ENCODE peak calls at places on chromosome X, in four cellular contexts. D, X, M and S are unnamed samples.

GRCh38 chrX:153438522-153438921 is 7.3 kb downstream of the TREX2 start:
- DNase-seq in D (no peak), X (peak), M (peak), S (no peak)

GRCh38 chrX:99301990-99302389 is 1108.1 kb downstream of the PCDH19 start:
- DNase-seq in D (no peak), X (peak), M (peak), S (peak)

GRCh38 chrX:150035531-150035930 is 97.2 kb upstream of the EOLA2 start:
- DNase-seq in D (no peak), X (no peak), M (no peak), S (no peak)

GRCh38 chrX:51569561-51569960 is 49.2 kb downstream of the CENPVL3 start:
- DNase-seq in D (no peak), X (no peak), M (no peak), S (no peak)

GRCh38 chrX:136162827-136163427 is 15.6 kb downstream of the FHL1 start:
- DNase-seq in D (no peak), X (peak), M (peak), S (no peak)

GRCh38 chrX:43958529-43958928 is 14.7 kb downstream of the NDP start:
- DNase-seq in D (peak), X (peak), M (peak), S (no peak)

GRCh38 chrX:16250296-16250695 is 83.0 kb downstream of the MAGEB17 start:
- DNase-seq in D (no peak), X (no peak), M (no peak), S (no peak)

GRCh38 chrX:72202792-72203401 is 21.3 kb downstream of the PIN4 start:
- DNase-seq in D (no peak), X (no peak), M (no peak), S (no peak)

GRCh38 chrX:53483838-53484420 is 49.8 kb upstream of the HSD17B10 start:
- DNase-seq in D (no peak), X (no peak), M (no peak), S (no peak)

GRCh38 chrX:44011505-44011904 is 38.3 kb upstream of the NDP start:
- DNase-seq in D (no peak), X (no peak), M (peak), S (no peak)

GRCh38 chrX:13898603-13899002 is 81.7 kb upstream of the GPM6B start:
- DNase-seq in D (no peak), X (no peak), M (no peak), S (no peak)

GRCh38 chrX:153667281-153667831 is 6.3 kb downstream of the PNCK start:
- DNase-seq in D (no peak), X (no peak), M (no peak), S (no peak)

GRCh38 chrX:79588233-79588632 is 221.1 kb upstream of the ITM2A start:
- DNase-seq in D (no peak), X (no peak), M (no peak), S (no peak)

GRCh38 chrX:23662853-23663252 is 4.4 kb upstream of the PRDX4 start:
- DNase-seq in D (peak), X (no peak), M (no peak), S (peak)

GRCh38 chrX:40175416-40176255 is 77.9 kb upstream of the BCOR start:
- DNase-seq in D (no peak), X (peak), M (peak), S (no peak)

GRCh38 chrX:13090261-13091110 is 46.1 kb upstream of the FAM9C start:
- DNase-seq in D (no peak), X (peak), M (peak), S (no peak)

GRCh38 chrX:57641338-57641737 is 38.7 kb downstream of the NLRP2B start:
- DNase-seq in D (no peak), X (no peak), M (no peak), S (no peak)

GRCh38 chrX:21741378-21741777 is 16.5 kb downstream of the SMPX start:
- DNase-seq in D (no peak), X (no peak), M (no peak), S (no peak)

GRCh38 chrX:55120767-55121358 is 32.0 kb downstream of the PAGE2 start:
- DNase-seq in D (no peak), X (peak), M (no peak), S (no peak)

GRCh38 chrX:51804741-51805140 is 61.5 kb downstream of the GSPT2 start:
- DNase-seq in D (no peak), X (peak), M (no peak), S (no peak)

GRCh38 chrX:3244955-3245354 is 101.5 kb downstream of the MXRA5 start:
- DNase-seq in D (no peak), X (no peak), M (no peak), S (no peak)

GRCh38 chrX:1185556-1185955 is 26.9 kb downstream of the CRLF2 start:
- DNase-seq in D (no peak), X (no peak), M (peak), S (no peak)

GRCh38 chrX:146278381-146278780 is 460.8 kb downstream of the SLITRK2 start:
- DNase-seq in D (no peak), X (peak), M (peak), S (no peak)

GRCh38 chrX:155632424-155633100 is 19.8 kb upstream of the TMLHE start:
- DNase-seq in D (peak), X (no peak), M (no peak), S (no peak)

GRCh38 chrX:134396174-134396573 is 63.8 kb upstream of the HPRT1 start:
- DNase-seq in D (no peak), X (no peak), M (no peak), S (no peak)

GRCh38 chrX:107826286-107827136 is 845 bp downstream of the MID2 start:
- DNase-seq in D (no peak), X (peak), M (no peak), S (peak)

GRCh38 chrX:115616943-115617563 is 56.1 kb downstream of the PLS3 start:
- DNase-seq in D (peak), X (no peak), M (no peak), S (peak)

GRCh38 chrX:19579485-19579884 is 64.2 kb upstream of the MAP3K15 start:
- DNase-seq in D (no peak), X (peak), M (no peak), S (no peak)

GRCh38 chrX:41515376-41515775 is 68.2 kb downstream of the NYX start:
- DNase-seq in D (no peak), X (no peak), M (no peak), S (no peak)
- TF ChIP-seq POLR2AphosphoS5 in D (no peak), X (no peak), M (no peak), S (no peak)

GRCh38 chrX:110087485-110088356 is 84.8 kb downstream of the TMEM164 start:
- DNase-seq in D (no peak), X (no peak), M (peak), S (no peak)
- TF ChIP-seq SPI1 in D (no peak), X (no peak), M (peak), S (no peak)

GRCh38 chrX:118974088-118974907 is at the start of gene LONRF3:
- DNase-seq in D (no peak), X (peak), M (peak), S (no peak)
- TF ChIP-seq POLR2AphosphoS5 in D (no peak), X (no peak), M (peak), S (no peak)

GRCh38 chrX:69137911-69138310 is 27.3 kb downstream of the PJA1 start:
- DNase-seq in D (no peak), X (no peak), M (no peak), S (no peak)

GRCh38 chrX:69137371-69137881 is 27.8 kb downstream of the PJA1 start:
- DNase-seq in D (no peak), X (no peak), M (no peak), S (no peak)

GRCh38 chrX:69139516-69139915 is 25.7 kb downstream of the PJA1 start:
- DNase-seq in D (no peak), X (no peak), M (no peak), S (no peak)

GRCh38 chrX:69138512-69138911 is 26.7 kb downstream of the PJA1 start:
- DNase-seq in D (no peak), X (no peak), M (no peak), S (no peak)

DNA sequence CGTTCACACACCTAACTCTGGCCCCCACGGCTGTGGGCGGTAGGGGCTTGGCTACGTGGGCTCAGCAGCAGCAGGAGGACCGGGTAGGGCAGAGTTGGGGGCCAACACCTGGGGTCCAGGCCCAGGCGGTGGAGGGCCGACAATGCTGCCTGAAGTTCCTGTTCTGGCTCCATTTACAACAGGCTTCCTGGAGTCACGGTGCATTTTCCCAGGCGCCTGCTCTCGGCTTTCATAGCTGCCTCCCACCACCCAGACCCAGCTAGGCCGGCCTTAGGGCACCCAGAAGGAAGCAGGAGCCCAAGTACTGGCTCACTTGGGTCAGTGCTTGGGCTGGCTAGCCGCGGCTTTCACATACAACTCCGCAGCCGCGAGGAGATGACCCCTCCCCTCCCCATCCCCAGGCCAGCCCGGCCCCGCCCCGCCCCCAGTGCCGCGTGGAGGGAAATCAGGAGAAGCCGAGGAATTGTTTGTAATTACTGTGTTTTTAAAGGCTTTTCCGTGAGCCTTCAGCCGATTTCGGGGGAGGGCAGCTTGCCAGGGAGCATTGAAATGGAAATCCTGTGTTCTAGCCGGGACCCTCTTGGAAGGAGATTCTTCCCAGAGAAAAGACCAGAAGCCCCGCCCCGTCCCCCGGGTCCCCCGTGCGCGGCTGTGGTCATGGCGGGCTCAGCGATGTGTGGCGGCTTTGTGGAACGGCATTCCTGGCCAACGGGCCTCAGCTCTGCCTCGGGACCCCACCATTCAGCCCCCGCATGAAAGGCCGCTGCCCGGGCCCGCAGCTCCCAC is 28.5 kb downstream of the PJA1 start:
- DNase-seq in D (no peak), X (no peak), M (no peak), S (no peak)
- TF ChIP-seq SPI1 in D (no peak), X (no peak), M (no peak), S (no peak)

GRCh38 chrX:102651242-102651967 is at the start of gene GPRASP1:
- DNase-seq in D (no peak), X (no peak), M (no peak), S (peak)
- TF ChIP-seq POLR2AphosphoS5 in D (no peak), X (no peak), M (no peak), S (no peak)

GRCh38 chrX:17585006-17585405 is 152.3 kb upstream of the SCML1 start:
- DNase-seq in D (no peak), X (no peak), M (no peak), S (no peak)

GRCh38 chrX:17580529-17581155 is 156.7 kb upstream of the SCML1 start:
- DNase-seq in D (no peak), X (no peak), M (no peak), S (no peak)

GRCh38 chrX:17579021-17579420 is 158.3 kb upstream of the SCML1 start:
- DNase-seq in D (no peak), X (no peak), M (no peak), S (no peak)

GRCh38 chrX:17584248-17584681 is 153.0 kb upstream of the SCML1 start:
- DNase-seq in D (no peak), X (no peak), M (no peak), S (no peak)

GRCh38 chrX:17581650-17582049 is 155.6 kb upstream of the SCML1 start:
- DNase-seq in D (no peak), X (no peak), M (no peak), S (no peak)
- TF ChIP-seq SPI1 in D (no peak), X (no peak), M (no peak), S (no peak)